ENCODE peak calls at places on chromosomes 6 and 20, in seven cellular contexts. G, A, J, O, K, H and Z are unnamed samples.

GRCh38 chr20:3166338-3166912 is 6.8 kb upstream of the FASTKD5 start:
- DNase-seq in H (no peak), G (no peak), K (no peak), O (no peak), J (no peak), A (no peak), Z (no peak)

GRCh38 chr20:38203337-38204003 is 38.4 kb upstream of the TGM2 start:
- DNase-seq in K (peak), G (no peak), H (no peak), O (no peak), J (no peak), A (no peak), Z (no peak)

GRCh38 chr6:43900560-43901329 is 130.7 kb downstream of the VEGFA start:
- DNase-seq in J (no peak), K (no peak), O (no peak), A (no peak), G (no peak), H (no peak), Z (no peak)

GRCh38 chr20:48411265-48411664 is 416.5 kb downstream of the PREX1 start:
- DNase-seq in K (no peak), H (no peak), G (no peak), A (no peak), J (no peak), O (no peak), Z (no peak)

GRCh38 chr6:154386848-154387717 is 30.5 kb upstream of the IPCEF1 start:
- DNase-seq in A (peak), O (no peak), J (no peak), K (no peak), H (peak), G (no peak), Z (no peak)

GRCh38 chr6:247353-247752 is 44.9 kb upstream of the DUSP22 start:
- DNase-seq in O (no peak), H (no peak), G (no peak), A (no peak), K (no peak), J (no peak), Z (no peak)

GRCh38 chr6:142444388-142444787 is 142.6 kb downstream of the ADGRG6 start:
- DNase-seq in O (no peak), H (no peak), K (no peak), G (no peak), J (no peak), A (no peak), Z (no peak)

GRCh38 chr6:154197176-154197850 is 158.3 kb downstream of the OPRM1 start:
- DNase-seq in O (no peak), G (no peak), J (no peak), K (no peak), H (peak), A (no peak), Z (no peak)

GRCh38 chr20:11168026-11168425 is 494.2 kb upstream of the JAG1 start:
- DNase-seq in J (no peak), K (no peak), G (no peak), H (no peak), A (no peak), O (no peak), Z (no peak)

GRCh38 chr20:60786686-60787217 is 465.3 kb upstream of the CDH4 start:
- DNase-seq in H (no peak), G (no peak), A (no peak), K (no peak), O (no peak), J (no peak), Z (no peak)

GRCh38 chr6:164152611-164153010 is 738.1 kb downstream of the QKI start:
- DNase-seq in K (no peak), O (no peak), A (no peak), H (no peak), G (no peak), J (no peak), Z (no peak)

GRCh38 chr6:141153563-141153962 is 979.2 kb upstream of the GJE1 start:
- DNase-seq in H (no peak), O (no peak), G (no peak), A (no peak), K (no peak), J (no peak), Z (no peak)

GRCh38 chr6:7151381-7151780 is 43.6 kb downstream of the RREB1 start:
- DNase-seq in O (no peak), J (no peak), A (no peak), G (no peak), H (no peak), K (peak), Z (no peak)

GRCh38 chr20:59087829-59088433 is 45.3 kb upstream of the PRELID3B start:
- DNase-seq in K (peak), O (no peak), H (peak), A (no peak), G (peak), J (peak), Z (peak)

GRCh38 chr6:159762681-159763293 is 942 bp downstream of the ACAT2 start:
- DNase-seq in A (no peak), K (no peak), G (no peak), J (no peak), O (no peak), H (no peak), Z (peak)

GRCh38 chr6:170212956-170213636 is 77.8 kb downstream of the DLL1 start:
- DNase-seq in H (no peak), A (no peak), K (peak), G (no peak), J (no peak), O (no peak), Z (no peak)

GRCh38 chr20:14142964-14143627 is 147.8 kb downstream of the MACROD2 start:
- DNase-seq in A (no peak), J (no peak), K (no peak), G (no peak), H (peak), O (no peak), Z (no peak)

GRCh38 chr20:3312940-3313656 is 74.1 kb upstream of the SLC4A11 start:
- DNase-seq in A (no peak), G (no peak), O (no peak), J (no peak), K (no peak), H (no peak), Z (no peak)

GRCh38 chr6:106591111-106591825 is 38.0 kb downstream of the RTN4IP1 start:
- DNase-seq in H (peak), G (no peak), K (no peak), J (no peak), O (no peak), A (no peak), Z (no peak)

GRCh38 chr6:26597389-26597766 is 625 bp downstream of the ABT1 start:
- DNase-seq in J (no peak), A (no peak), H (no peak), G (no peak), K (no peak), O (no peak), Z (no peak)

GRCh38 chr6:56102216-56102615 is 145.2 kb downstream of the COL21A1 start:
- DNase-seq in A (no peak), H (no peak), K (no peak), G (no peak), O (no peak), J (no peak), Z (no peak)

GRCh38 chr6:148179786-148180185 is 162.9 kb upstream of the SASH1 start:
- DNase-seq in K (peak), G (peak), A (no peak), H (no peak), O (no peak), J (no peak), Z (no peak)

GRCh38 chr20:58810116-58810878 is 40.4 kb downstream of the GNAS-AS1 start:
- DNase-seq in A (no peak), J (no peak), G (peak), O (no peak), K (no peak), H (no peak), Z (peak)

GRCh38 chr6:149859938-149860337 is 4.2 kb downstream of the LRP11 start:
- DNase-seq in K (no peak), G (no peak), H (no peak), O (no peak), J (no peak), A (no peak), Z (no peak)

GRCh38 chr20:25058051-25058796 is at the start of gene ACSS1:
- DNase-seq in O (no peak), G (peak), H (no peak), K (peak), J (peak), A (no peak), Z (peak)

GRCh38 chr6:131592935-131593334 is 19.9 kb downstream of the ARG1 start:
- DNase-seq in O (no peak), K (no peak), A (no peak), J (no peak), H (no peak), G (no peak), Z (no peak)

GRCh38 chr6:140203611-140204553 is 829.4 kb upstream of the CITED2 start:
- DNase-seq in J (no peak), H (no peak), K (no peak), G (no peak), A (no peak), O (no peak), Z (no peak)

GRCh38 chr6:33880104-33880678 is 76.4 kb upstream of the MLN start:
- DNase-seq in J (no peak), A (no peak), G (no peak), O (no peak), K (no peak), H (no peak), Z (no peak)

GRCh38 chr6:160278786-160279310 is 20.2 kb upstream of the SLC22A2 start:
- DNase-seq in G (no peak), H (no peak), A (no peak), O (no peak), K (no peak), J (no peak), Z (no peak)

GRCh38 chr20:5557123-5557522 is 193.1 kb upstream of the SHLD1 start:
- DNase-seq in K (peak), G (peak), H (peak), O (no peak), A (peak), J (peak), Z (peak)

GRCh38 chr6:159693128-159693893 is at the start of gene SOD2:
- DNase-seq in A (no peak), J (peak), H (no peak), O (no peak), K (peak), G (peak), Z (peak)

GRCh38 chr6:89695667-89696066 is 57.1 kb upstream of the LYRM2 start:
- DNase-seq in J (no peak), A (no peak), G (no peak), O (no peak), H (no peak), K (no peak), Z (no peak)

GRCh38 chr6:143556529-143556928 is 45.0 kb upstream of the FUCA2 start:
- DNase-seq in J (no peak), K (peak), A (no peak), O (no peak), H (peak), G (no peak), Z (no peak)